ENCODE peak calls at places on chromosomes 16 and 17, in six cellular contexts. G is GM12865, D is dorsolateral prefrontal cortex, Y is esophagus squamous epithelium, Z is ovary, N is hepatocyte. Q is an unnamed sample.

GRCh38 chr16:46927273-46927672 is 43.1 kb downstream of the GPT2 start:
- DNase-seq in G (no peak), D (no peak), Y (no peak), Z (no peak), N (no peak), Q (no peak)

GRCh38 chr16:17177968-17178880 is 292.5 kb downstream of the XYLT1 start:
- DNase-seq in G (peak), D (no peak), Y (no peak), Z (no peak), N (peak), Q (no peak)

GRCh38 chr16:19291459-19291858 is 5.9 kb downstream of the CLEC19A start:
- DNase-seq in G (peak), D (no peak), Y (no peak), Z (no peak), N (peak), Q (peak)

GRCh38 chr17:15263206-15263579 is 1.9 kb downstream of the PMP22 start:
- DNase-seq in G (no peak), D (peak), Y (peak), Z (peak), N (peak), Q (peak)

GRCh38 chr17:45244725-45245656 is 16.9 kb downstream of the SPATA32 start:
- DNase-seq in G (no peak), D (no peak), Y (no peak), Z (no peak), N (no peak), Q (no peak)

GRCh38 chr17:16215965-16216316 is 607 bp upstream of the NCOR1 start:
- DNase-seq in G (peak), D (no peak), Y (no peak), Z (no peak), N (no peak), Q (no peak)

GRCh38 chr17:7853693-7854043 is 1.2 kb upstream of the TMEM88 start:
- DNase-seq in G (no peak), D (no peak), Y (no peak), Z (peak), N (peak), Q (no peak)

GRCh38 chr16:75621170-75621477 is 2.0 kb downstream of the ADAT1 start:
- DNase-seq in G (peak), D (no peak), Y (no peak), Z (no peak), N (peak), Q (peak)

GRCh38 chr16:71883193-71883848 is 661 bp downstream of the ZNF821 start:
- DNase-seq in G (peak), D (peak), Y (no peak), Z (peak), N (peak), Q (no peak)

GRCh38 chr17:2170023-2170422 is 115.1 kb downstream of the HIC1 start:
- DNase-seq in G (peak), D (no peak), Y (no peak), Z (no peak), N (no peak), Q (no peak)
- TF ChIP-seq CTCF in G (peak), D (no peak), Y (no peak), Z (no peak), N (no peak), Q (peak)

GRCh38 chr17:27559506-27559931 is 71.5 kb upstream of the LGALS9 start:
- DNase-seq in G (no peak), D (no peak), Y (no peak), Z (peak), N (peak), Q (peak)
- H3K4me3 ChIP-seq in G (no peak), D (peak), Y (no peak), Z (peak), N (no peak), Q (peak)

GRCh38 chr17:3308603-3309002 is 10.4 kb upstream of the OR3A1 start:
- DNase-seq in G (no peak), D (no peak), Y (no peak), Z (no peak), N (no peak), Q (no peak)
- TF ChIP-seq CTCF in G (no peak), D (no peak), Y (no peak), Z (no peak), N (no peak), Q (no peak)

GRCh38 chr17:49498037-49498615 is 3.0 kb downstream of the NGFR start:
- DNase-seq in G (no peak), D (no peak), Y (no peak), Z (no peak), N (no peak), Q (no peak)

GRCh38 chr17:49495842-49496182 is 719 bp downstream of the NGFR start:
- DNase-seq in G (no peak), D (peak), Y (no peak), Z (no peak), N (no peak), Q (no peak)

GRCh38 chr17:49496183-49496865 is 1.2 kb downstream of the NGFR start:
- DNase-seq in G (peak), D (peak), Y (no peak), Z (peak), N (peak), Q (peak)

GRCh38 chr17:49497147-49498036 is 2.3 kb downstream of the NGFR start:
- DNase-seq in G (no peak), D (peak), Y (no peak), Z (peak), N (peak), Q (no peak)

GRCh38 chr17:49496866-49497146 is 1.7 kb downstream of the NGFR start:
- DNase-seq in G (no peak), D (no peak), Y (no peak), Z (no peak), N (no peak), Q (no peak)
- H3K4me3 ChIP-seq in G (no peak), D (peak), Y (peak), Z (peak), N (peak), Q (no peak)

DNA sequence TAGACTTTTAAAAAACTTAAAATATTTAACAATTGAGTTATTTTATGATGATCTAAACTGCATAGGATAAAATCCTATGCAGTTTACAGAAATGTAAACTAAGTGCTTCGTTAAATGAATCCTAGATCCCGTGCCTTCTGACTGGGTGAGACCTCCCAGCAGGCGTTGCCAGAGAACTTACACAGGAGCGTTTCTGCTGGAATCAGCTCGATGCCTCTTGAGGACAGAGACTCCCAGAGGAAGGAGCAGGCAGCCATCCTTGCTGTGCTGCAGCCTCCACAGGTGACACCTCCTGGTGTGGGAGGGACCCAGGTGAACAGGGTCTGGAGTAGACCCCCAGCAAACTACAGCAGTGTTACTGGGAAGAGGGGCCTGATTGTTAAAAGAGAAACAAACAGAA is 160.4 kb downstream of the WWOX start:
- DNase-seq in G (no peak), D (no peak), Y (no peak), Z (no peak), N (peak), Q (no peak)
- TF ChIP-seq CTCF in G (no peak), D (no peak), Y (no peak), Z (no peak), N (peak), Q (no peak)

GRCh38 chr16:1917665-1918111 is 527 bp downstream of the HS3ST6 start:
- DNase-seq in G (no peak), D (no peak), Y (no peak), Z (no peak), N (no peak), Q (no peak)
- H3K4me3 ChIP-seq in G (no peak), D (no peak), Y (peak), Z (no peak), N (no peak), Q (no peak)

GRCh38 chr16:80341242-80341641 is 199.6 kb upstream of the DYNLRB2 start:
- DNase-seq in G (no peak), D (no peak), Y (no peak), Z (no peak), N (peak), Q (no peak)
- TF ChIP-seq CTCF in G (no peak), D (no peak), Y (no peak), Z (no peak), N (peak), Q (no peak)

GRCh38 chr17:76872874-76873221 is 4.6 kb downstream of the MGAT5B start:
- DNase-seq in G (no peak), D (no peak), Y (no peak), Z (no peak), N (no peak), Q (no peak)
- H3K4me3 ChIP-seq in G (no peak), D (no peak), Y (no peak), Z (no peak), N (no peak), Q (no peak)

DNA sequence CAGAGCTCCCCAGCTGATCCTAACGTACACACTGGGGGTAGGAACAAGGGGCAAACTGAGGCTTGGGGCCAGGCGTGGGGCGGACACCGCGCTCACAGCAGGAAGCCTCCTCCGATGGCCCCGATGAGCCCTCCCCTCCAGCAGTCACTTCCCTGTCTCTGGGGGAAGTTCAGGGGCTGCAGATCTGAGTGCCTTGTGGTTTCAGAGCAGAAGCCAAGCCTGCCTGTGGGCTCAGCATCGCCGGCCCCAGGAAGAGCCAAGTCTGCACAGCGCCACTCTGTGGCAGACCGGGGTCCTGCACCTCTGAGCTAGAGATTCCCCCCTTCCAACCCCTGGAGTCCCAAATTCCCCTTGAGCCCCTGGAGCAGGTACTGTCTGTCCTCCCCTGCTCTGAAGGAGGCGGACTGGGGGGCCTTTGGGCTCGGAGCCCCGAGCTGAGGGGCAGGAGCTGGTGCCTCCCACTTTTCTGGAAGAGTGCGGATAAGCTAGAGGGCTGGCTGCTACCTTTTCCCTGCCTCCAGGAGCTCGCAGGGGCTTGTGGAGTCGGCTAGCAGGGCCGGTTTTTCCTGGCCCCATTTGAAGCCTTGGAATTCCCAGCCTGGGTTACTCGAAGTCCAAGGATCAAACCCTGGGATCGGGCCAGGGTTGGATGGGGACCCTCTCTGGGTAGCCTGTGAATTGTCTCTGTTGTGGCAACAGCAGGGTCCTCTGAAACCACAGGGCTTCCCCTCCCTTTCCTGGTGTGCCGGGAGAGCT is 2.9 kb downstream of the GSE1 start:
- DNase-seq in G (peak), D (peak), Y (peak), Z (peak), N (peak), Q (peak)
- TF ChIP-seq CTCF in G (peak), D (peak), Y (peak), Z (peak), N (peak), Q (peak)

Q was measured in fibroblast of pulmonary artery.